ENCODE peak calls at places on chromosomes 7 and 10, in nine cellular contexts. O is activated naive CD8-positive, alpha-beta T cell treated with anti-CD3 and anti-CD28 coated beads for 36 hours; W is A172; Z is heart right ventricle; I is activated T-cell treated with anti-CD3 and anti-CD28 coated beads for 24 hours; R is epithelial cell of esophagus; E is non-pigmented ciliary epithelial cell; C is progenitor cell of endocrine pancreas; P is ACHN. V is an unnamed sample.

GRCh38 chr10:104243567-104243966 is 11.1 kb upstream of the GSTO1 start:
- DNase-seq in O (no peak), W (no peak), Z (no peak), I (no peak), R (no peak), E (no peak), C (no peak), P (no peak), V (no peak)

GRCh38 chr10:43138757-43139241 is 554 bp downstream of the CSGALNACT2 start:
- DNase-seq in O (peak; percentile 68), W (peak; percentile 38), Z (no peak), I (peak; percentile 40), R (peak; percentile 46), E (peak; percentile 11), C (no peak), P (peak; percentile 46), V (peak; percentile 19)

GRCh38 chr10:63431962-63432797 is 33.6 kb downstream of the JMJD1C start:
- DNase-seq in O (peak; percentile 4), W (peak; percentile 21), Z (no peak), I (no peak), R (peak; percentile 52), E (no peak), C (no peak), P (no peak), V (peak; percentile 45)

GRCh38 chr10:3907514-3907913 is 122.5 kb upstream of the KLF6 start:
- DNase-seq in O (no peak), W (no peak), Z (peak; percentile 55), I (no peak), R (no peak), E (no peak), C (no peak), P (no peak), V (no peak)

GRCh38 chr7:52995676-52996075 is 39.8 kb upstream of the POM121L12 start:
- DNase-seq in O (no peak), W (no peak), Z (no peak), I (no peak), R (no peak), E (no peak), C (no peak), P (no peak), V (no peak)

GRCh38 chr10:61628875-61629513 is 33.7 kb upstream of the CABCOCO1 start:
- DNase-seq in O (no peak), W (peak; percentile 86), Z (no peak), I (no peak), R (peak; percentile 94), E (peak; percentile 91), C (no peak), P (peak; percentile 87), V (peak; percentile 95)

GRCh38 chr7:27185013-27185707 is at the start of gene HOXA11:
- DNase-seq in O (no peak), W (no peak), Z (no peak), I (no peak), R (peak; percentile 44), E (no peak), C (no peak), P (no peak), V (no peak)

GRCh38 chr7:136857573-136857972 is 10.9 kb upstream of the CHRM2 start:
- DNase-seq in O (no peak), W (peak; percentile 46), Z (no peak), I (no peak), R (peak; percentile 56), E (no peak), C (no peak), P (peak; percentile 61), V (no peak)

GRCh38 chr10:13087986-13088618 is 11.9 kb upstream of the OPTN start:
- DNase-seq in O (no peak), W (peak; percentile 77), Z (no peak), I (no peak), R (peak; percentile 80), E (no peak), C (no peak), P (no peak), V (peak; percentile 55)

GRCh38 chr10:28938745-28939144 is 261.4 kb downstream of the BAMBI start:
- DNase-seq in O (no peak), W (peak; percentile 18), Z (no peak), I (no peak), R (no peak), E (no peak), C (no peak), P (no peak), V (peak; percentile 32)

GRCh38 chr7:144019457-144019856 is 19.3 kb downstream of the OR6B1 start:
- DNase-seq in O (no peak), W (peak; percentile 76), Z (peak; percentile 16), I (no peak), R (peak; percentile 38), E (peak; percentile 92), C (no peak), P (no peak), V (peak; percentile 83)

GRCh38 chr10:14254368-14254767 is 76.4 kb downstream of the FRMD4A start:
- DNase-seq in O (no peak), W (peak; percentile 70), Z (no peak), I (no peak), R (peak; percentile 18), E (no peak), C (no peak), P (no peak), V (peak; percentile 80)

GRCh38 chr10:93280121-93280698 is 201.9 kb downstream of the MYOF start:
- DNase-seq in O (no peak), W (no peak), Z (no peak), I (no peak), R (no peak), E (no peak), C (no peak), P (no peak), V (no peak)

GRCh38 chr7:157302314-157302711 is 34.5 kb upstream of the DNAJB6 start:
- DNase-seq in O (peak; percentile 84), W (peak; percentile 87), Z (peak; percentile 43), I (peak; percentile 84), R (peak; percentile 82), E (no peak), C (no peak), P (peak; percentile 60), V (no peak)

GRCh38 chr7:51300762-51301674 is 15.6 kb downstream of the COBL start:
- DNase-seq in O (no peak), W (no peak), Z (peak; percentile 40), I (no peak), R (no peak), E (no peak), C (no peak), P (no peak), V (no peak)

GRCh38 chr7:2517004-2517403 is 2.6 kb upstream of the LFNG start:
- DNase-seq in O (no peak), W (peak; percentile 97), Z (no peak), I (no peak), R (peak; percentile 69), E (peak; percentile 88), C (no peak), P (peak; percentile 99), V (peak; percentile 97)

GRCh38 chr7:12322287-12322902 is 81.3 kb downstream of the VWDE start:
- DNase-seq in O (no peak), W (peak; percentile 26), Z (no peak), I (no peak), R (peak; percentile 41), E (peak; percentile 9), C (no peak), P (peak; percentile 40), V (no peak)

GRCh38 chr10:3924344-3924743 is 139.3 kb upstream of the KLF6 start:
- DNase-seq in O (no peak), W (peak; percentile 95), Z (no peak), I (no peak), R (peak; percentile 97), E (peak; percentile 64), C (no peak), P (no peak), V (peak; percentile 76)

GRCh38 chr10:42983595-42983990 is 93.3 kb upstream of the RET start:
- DNase-seq in O (no peak), W (no peak), Z (no peak), I (no peak), R (no peak), E (no peak), C (no peak), P (no peak), V (no peak)

GRCh38 chr7:30422922-30423321 is 55.7 kb downstream of the NOD1 start:
- DNase-seq in O (no peak), W (peak; percentile 19), Z (no peak), I (no peak), R (peak; percentile 33), E (no peak), C (no peak), P (no peak), V (peak; percentile 10)

GRCh38 chr10:58775960-58776574 is 263.4 kb downstream of the BICC1 start:
- DNase-seq in O (no peak), W (peak; percentile 75), Z (peak; percentile 40), I (no peak), R (peak; percentile 80), E (peak; percentile 75), C (no peak), P (peak; percentile 37), V (peak; percentile 84)

GRCh38 chr7:92874567-92874966 is 38.2 kb upstream of the CDK6 start:
- DNase-seq in O (no peak), W (peak; percentile 29), Z (no peak), I (no peak), R (peak; percentile 8), E (no peak), C (no peak), P (no peak), V (peak; percentile 64)

GRCh38 chr10:93165367-93165766 is 91.7 kb downstream of the CYP26A1 start:
- DNase-seq in O (no peak), W (peak; percentile 16), Z (no peak), I (no peak), R (no peak), E (no peak), C (no peak), P (no peak), V (peak; percentile 22)

GRCh38 chr7:156466955-156467625 is 173.5 kb upstream of the RNF32 start:
- DNase-seq in O (no peak), W (no peak), Z (no peak), I (no peak), R (no peak), E (no peak), C (no peak), P (no peak), V (no peak)

GRCh38 chr7:80255656-80256055 is 121.0 kb downstream of the GNAI1 start:
- DNase-seq in O (no peak), W (no peak), Z (no peak), I (no peak), R (no peak), E (no peak), C (no peak), P (no peak), V (no peak)

GRCh38 chr7:24981544-24981951 is 1.6 kb upstream of the OSBPL3 start:
- DNase-seq in O (peak; percentile 62), W (peak; percentile 58), Z (peak; percentile 28), I (peak; percentile 52), R (peak; percentile 78), E (no peak), C (no peak), P (peak; percentile 80), V (peak; percentile 92)

GRCh38 chr7:13508586-13508985 is 480.9 kb downstream of the ETV1 start:
- DNase-seq in O (no peak), W (no peak), Z (no peak), I (no peak), R (peak; percentile 39), E (no peak), C (no peak), P (no peak), V (no peak)

GRCh38 chr7:30835396-30835915 is 64.2 kb downstream of the MINDY4 start:
- DNase-seq in O (no peak), W (no peak), Z (no peak), I (no peak), R (no peak), E (no peak), C (no peak), P (no peak), V (no peak)

GRCh38 chr7:151244156-151244870 is 4.2 kb downstream of the SMARCD3 start:
- DNase-seq in O (peak; percentile 53), W (peak; percentile 45), Z (no peak), I (no peak), R (peak; percentile 50), E (no peak), C (no peak), P (peak; percentile 69), V (no peak)

GRCh38 chr7:157010588-157011332 is at the start of gene MNX1:
- DNase-seq in O (peak; percentile 68), W (peak; percentile 55), Z (no peak), I (peak; percentile 33), R (peak; percentile 89), E (no peak), C (peak; percentile 82), P (peak; percentile 94), V (peak; percentile 70)

GRCh38 chr7:26990268-26990667 is 105.5 kb downstream of the HOXA1 start:
- DNase-seq in O (no peak), W (no peak), Z (no peak), I (no peak), R (peak; percentile 59), E (no peak), C (no peak), P (no peak), V (no peak)